ENCODE peak calls at places on chromosome 1, in eight cellular contexts. N, U, L, A, D, B, V and X are unnamed samples.
A peak's percentile ranks its signal among the peaks of the same experiment; 100 is the strongest.

GRCh38 chr1:113976609-113977278 is 2.5 kb upstream of the OLFML3 start:
- DNase-seq in U (peak; percentile 62), B (peak; percentile 51), A (peak; percentile 61), L (peak; percentile 77), V (peak; percentile 33), N (peak; percentile 62), D (no peak), X (no peak)

GRCh38 chr1:26289158-26290059 is 9.5 kb downstream of the SH3BGRL3 start:
- DNase-seq in B (no peak), D (no peak), V (no peak), L (peak; percentile 33), A (no peak), U (no peak), N (no peak), X (peak; percentile 72)

GRCh38 chr1:171597203-171597602 is 24.8 kb upstream of the MYOCOS start:
- DNase-seq in L (no peak), N (no peak), U (no peak), A (no peak), V (no peak), D (no peak), B (no peak), X (no peak)

GRCh38 chr1:160205974-160206369 is 788 bp downstream of the PEA15 start:
- DNase-seq in B (peak; percentile 56), U (peak; percentile 70), N (peak; percentile 74), D (no peak), L (peak; percentile 49), V (peak; percentile 54), A (peak; percentile 46), X (peak; percentile 82)

GRCh38 chr1:180291004-180291403 is 60.9 kb downstream of the LHX4 start:
- DNase-seq in V (no peak), N (no peak), U (peak; percentile 48), B (no peak), L (no peak), D (no peak), A (peak; percentile 33), X (no peak)

GRCh38 chr1:160148121-160148520 is 3.3 kb upstream of the ATP1A4 start:
- DNase-seq in U (no peak), B (no peak), V (no peak), A (no peak), D (no peak), N (no peak), L (no peak), X (no peak)

GRCh38 chr1:100799548-100799947 is 80.0 kb downstream of the VCAM1 start:
- DNase-seq in L (no peak), V (no peak), N (no peak), B (no peak), D (no peak), U (peak; percentile 15), A (no peak), X (no peak)

GRCh38 chr1:231584117-231584516 is 42.5 kb upstream of the DISC1 start:
- DNase-seq in V (no peak), B (peak; percentile 70), D (no peak), A (peak; percentile 82), U (peak; percentile 86), L (no peak), N (peak; percentile 67), X (no peak)

GRCh38 chr1:11881749-11882441 is 23.1 kb upstream of the NPPB start:
- DNase-seq in D (no peak), V (no peak), B (no peak), A (no peak), U (peak; percentile 10), N (no peak), L (no peak), X (peak; percentile 58)

GRCh38 chr1:11942280-11942679 is 7.8 kb downstream of the PLOD1 start:
- DNase-seq in L (no peak), D (no peak), U (no peak), B (no peak), N (no peak), A (no peak), V (no peak), X (no peak)

GRCh38 chr1:235468970-235469369 is 35.3 kb downstream of the B3GALNT2 start:
- DNase-seq in D (peak; percentile 55), N (peak; percentile 7), L (no peak), U (peak; percentile 79), A (peak; percentile 16), V (no peak), B (peak; percentile 87), X (no peak)

GRCh38 chr1:230356869-230357778 is 69.0 kb downstream of the PGBD5 start:
- DNase-seq in D (no peak), V (no peak), U (no peak), L (no peak), N (no peak), A (no peak), B (no peak), X (no peak)
- H3K9ac ChIP-seq in D (no peak overlapping the region), V (no peak overlapping the region), U (no peak overlapping the region), L (no peak overlapping the region), N (no peak overlapping the region), A (no peak overlapping the region), B (no peak overlapping the region), X (no peak overlapping the region)

GRCh38 chr1:165329104-165329503 is 27.4 kb downstream of the LMX1A start:
- DNase-seq in A (no peak), B (no peak), N (no peak), U (no peak), V (no peak), D (no peak), L (no peak), X (no peak)

GRCh38 chr1:165328136-165328535 is 28.4 kb downstream of the LMX1A start:
- DNase-seq in U (no peak), N (no peak), D (no peak), V (no peak), A (no peak), B (no peak), L (no peak), X (no peak)

GRCh38 chr1:165324050-165324449 is 32.5 kb downstream of the LMX1A start:
- DNase-seq in L (no peak), A (no peak), D (no peak), N (no peak), B (no peak), V (no peak), U (no peak), X (no peak)

GRCh38 chr1:165330483-165330882 is 26.0 kb downstream of the LMX1A start:
- DNase-seq in U (peak; percentile 66), D (no peak), N (no peak), L (no peak), A (no peak), B (no peak), V (no peak), X (no peak)

GRCh38 chr1:165327538-165327937 is 29.0 kb downstream of the LMX1A start:
- DNase-seq in N (no peak), D (no peak), V (no peak), A (no peak), U (no peak), L (no peak), B (no peak), X (no peak)
- H3K4me1 ChIP-seq in N (no peaks in the 10 kb centered on the region), D (no peaks in the 10 kb centered on the region), V (no peaks in the 10 kb centered on the region), A (no peaks in the 10 kb centered on the region), U (peaks cover 6% of the 10 kb centered on the region), L (peaks cover 27% of the 10 kb centered on the region), B (no peaks in the 10 kb centered on the region), X (no peaks in the 10 kb centered on the region)

DNA sequence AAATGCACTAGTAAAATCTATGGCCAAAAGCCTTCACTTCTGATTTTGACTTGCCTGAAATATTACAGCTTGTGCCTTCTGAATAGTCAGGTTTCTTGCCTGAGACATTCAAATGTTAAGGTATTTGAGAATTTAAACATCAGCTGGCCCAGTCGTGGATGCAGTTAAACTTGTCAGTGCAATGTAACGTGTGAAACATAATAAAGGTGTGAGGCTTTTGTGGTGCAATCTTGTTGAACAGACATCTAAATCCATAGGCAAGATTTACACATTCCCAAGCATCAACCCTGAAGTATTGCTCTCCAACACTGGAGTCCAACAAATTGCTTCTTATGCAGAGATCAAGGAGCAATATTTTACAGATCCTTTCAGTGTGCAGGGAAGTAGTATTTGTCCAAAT is 4.4 kb downstream of the CCN1 start:
- DNase-seq in N (no peak), B (peak; percentile 76), L (no peak), U (no peak), A (no peak), D (no peak), V (no peak), X (no peak)
- H3K9ac ChIP-seq in N (peak overlapping the region; percentile 99), B (peak overlapping the region; percentile 100), L (no peak overlapping the region), U (no peak overlapping the region), A (no peak overlapping the region), D (no peak overlapping the region), V (no peak overlapping the region), X (no peak overlapping the region)

DNA sequence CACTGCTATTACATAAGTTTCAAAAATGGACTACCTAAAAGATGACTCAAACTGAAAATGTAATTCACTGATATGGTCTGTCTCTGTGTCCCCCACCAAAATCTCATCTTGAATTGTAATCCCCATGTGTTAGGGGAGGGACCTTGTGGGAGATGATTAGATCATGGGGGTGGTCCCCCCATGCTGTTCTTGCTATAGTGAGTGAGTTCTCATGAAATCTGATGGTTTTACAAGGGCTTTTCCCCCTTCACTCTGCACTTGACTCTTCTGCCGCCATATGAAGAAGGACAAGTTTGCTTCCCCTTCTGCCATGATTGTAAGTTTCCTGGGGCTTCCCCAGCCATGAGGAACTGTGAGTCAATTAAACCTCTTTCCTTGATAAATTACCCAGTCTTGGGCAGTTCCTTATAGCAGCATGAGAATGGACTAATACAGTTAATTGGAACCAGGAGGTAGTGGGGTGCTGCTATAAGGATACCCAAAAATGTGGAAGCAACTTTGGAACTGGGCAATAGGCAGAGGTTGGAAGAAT is 137.1 kb upstream of the RAB4A start:
- DNase-seq in L (no peak), B (no peak), A (no peak), N (no peak), V (no peak), U (no peak), D (no peak), X (no peak)
- H3K4me1 ChIP-seq in L (peaks cover 15% of the 10 kb centered on the region), B (no peaks in the 10 kb centered on the region), A (no peaks in the 10 kb centered on the region), N (peaks cover 2% of the 10 kb centered on the region), V (no peaks in the 10 kb centered on the region), U (no peaks in the 10 kb centered on the region), D (no peaks in the 10 kb centered on the region), X (no peaks in the 10 kb centered on the region)

GRCh38 chr1:175128523-175128922 is 60.9 kb downstream of the TNN start:
- DNase-seq in L (no peak), U (no peak), B (no peak), D (no peak), A (no peak), N (no peak), V (no peak), X (no peak)

GRCh38 chr1:175130649-175131045 is 61.9 kb downstream of the KIAA0040 start:
- DNase-seq in V (no peak), U (no peak), B (no peak), L (no peak), A (no peak), N (no peak), D (no peak), X (no peak)

GRCh38 chr1:175129997-175130648 is 62.5 kb downstream of the KIAA0040 start:
- DNase-seq in V (no peak), L (peak; percentile 76), B (no peak), N (no peak), A (no peak), D (no peak), U (peak; percentile 17), X (no peak)

GRCh38 chr1:175129182-175129581 is 61.5 kb downstream of the TNN start:
- DNase-seq in V (no peak), D (peak; percentile 23), L (no peak), U (peak; percentile 39), B (peak; percentile 16), A (peak; percentile 77), N (peak; percentile 54), X (no peak)

DNA sequence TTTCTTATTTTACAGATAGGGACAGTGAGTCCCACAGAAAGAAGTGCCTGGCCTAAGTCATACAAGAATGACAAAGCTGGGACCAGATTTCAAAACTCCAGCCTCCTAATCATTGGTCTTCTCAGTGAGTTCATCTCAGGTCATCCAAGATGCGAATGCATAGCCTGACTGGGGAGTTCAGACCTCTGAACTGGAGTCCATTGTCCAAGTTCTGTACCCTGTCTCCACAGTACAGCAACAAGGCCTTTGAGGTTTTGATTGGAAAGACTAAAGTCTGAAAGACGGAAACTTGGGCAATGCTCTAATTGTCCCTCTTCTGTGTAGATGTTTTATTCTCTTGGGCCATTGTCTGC is 62.0 kb downstream of the TNN start:
- DNase-seq in D (no peak), B (no peak), V (no peak), L (no peak), A (no peak), N (no peak), U (no peak), X (no peak)
- H3K9ac ChIP-seq in D (no peak overlapping the region), B (no peak overlapping the region), V (no peak overlapping the region), L (no peak overlapping the region), A (no peak overlapping the region), N (no peak overlapping the region), U (no peak overlapping the region), X (no peak overlapping the region)